ENCODE peak calls at places on chromosomes 2 and 18, in eight cellular contexts. One of them, this sample, is unnamed.

GRCh38 chr2:193502363-193503035 is 1307.8 kb upstream of the TMEFF2 start:
- DNase-seq in uterus: no peak
- DNase-seq in IMR-90: no peak
- DNase-seq in fibroblast of lung: no peak
- DNase-seq in lower lobe of right lung: no peak
- DNase-seq in MM.1S: no peak
- DNase-seq in mammary epithelial cell: no peak
- DNase-seq in upper lobe of right lung: no peak
- DNase-seq in this sample: no peak

GRCh38 chr2:28413896-28414290 is 21.2 kb downstream of the FOSL2 start:
- DNase-seq in fibroblast of lung: no peak
- DNase-seq in upper lobe of right lung: no peak
- DNase-seq in mammary epithelial cell: no peak
- DNase-seq in IMR-90: no peak
- DNase-seq in uterus: no peak
- DNase-seq in MM.1S: no peak
- DNase-seq in lower lobe of right lung: no peak
- DNase-seq in this sample: no peak

GRCh38 chr2:101854877-101855276 is 136.9 kb upstream of the IL1R2 start:
- DNase-seq in lower lobe of right lung: no peak
- DNase-seq in mammary epithelial cell: no peak
- DNase-seq in upper lobe of right lung: no peak
- DNase-seq in uterus: no peak
- DNase-seq in IMR-90: no peak
- DNase-seq in fibroblast of lung: no peak
- DNase-seq in MM.1S: no peak
- DNase-seq in this sample: no peak

GRCh38 chr18:28095041-28095440 is 81.9 kb downstream of the CDH2 start:
- DNase-seq in fibroblast of lung: peak; percentile 86
- DNase-seq in uterus: no peak
- DNase-seq in upper lobe of right lung: no peak
- DNase-seq in lower lobe of right lung: no peak
- DNase-seq in MM.1S: no peak
- DNase-seq in mammary epithelial cell: peak; percentile 18
- DNase-seq in IMR-90: peak; percentile 77
- DNase-seq in this sample: no peak

GRCh38 chr2:231615058-231615671 is 22.5 kb downstream of the TEX44 start:
- DNase-seq in MM.1S: no peak
- DNase-seq in fibroblast of lung: no peak
- DNase-seq in lower lobe of right lung: no peak
- DNase-seq in IMR-90: no peak
- DNase-seq in upper lobe of right lung: no peak
- DNase-seq in mammary epithelial cell: no peak
- DNase-seq in uterus: no peak
- DNase-seq in this sample: no peak

GRCh38 chr2:54771166-54771565 is 47.7 kb downstream of the EML6 start:
- DNase-seq in lower lobe of right lung: no peak
- DNase-seq in mammary epithelial cell: peak; percentile 81
- DNase-seq in upper lobe of right lung: no peak
- DNase-seq in MM.1S: no peak
- DNase-seq in uterus: no peak
- DNase-seq in IMR-90: peak; percentile 44
- DNase-seq in fibroblast of lung: peak; percentile 68
- DNase-seq in this sample: peak; percentile 39

GRCh38 chr2:144596074-144596871 is 76.4 kb upstream of the ZEB2 start:
- DNase-seq in MM.1S: no peak
- DNase-seq in upper lobe of right lung: no peak
- DNase-seq in lower lobe of right lung: no peak
- DNase-seq in fibroblast of lung: peak; percentile 72
- DNase-seq in IMR-90: peak; percentile 69
- DNase-seq in uterus: no peak
- DNase-seq in mammary epithelial cell: peak; percentile 37
- DNase-seq in this sample: peak; percentile 55

GRCh38 chr2:563512-563911 is 113.7 kb downstream of the TMEM18 start:
- DNase-seq in lower lobe of right lung: no peak
- DNase-seq in uterus: no peak
- DNase-seq in mammary epithelial cell: no peak
- DNase-seq in fibroblast of lung: no peak
- DNase-seq in upper lobe of right lung: no peak
- DNase-seq in MM.1S: no peak
- DNase-seq in IMR-90: no peak
- DNase-seq in this sample: no peak

GRCh38 chr2:108958002-108958401 is 31.0 kb downstream of the EDAR start:
- DNase-seq in lower lobe of right lung: no peak
- DNase-seq in fibroblast of lung: no peak
- DNase-seq in MM.1S: no peak
- DNase-seq in uterus: no peak
- DNase-seq in mammary epithelial cell: no peak
- DNase-seq in IMR-90: no peak
- DNase-seq in upper lobe of right lung: no peak
- DNase-seq in this sample: no peak

GRCh38 chr2:186523781-186524180 is 37.7 kb downstream of the ZC3H15 start:
- DNase-seq in IMR-90: no peak
- DNase-seq in upper lobe of right lung: no peak
- DNase-seq in uterus: no peak
- DNase-seq in lower lobe of right lung: no peak
- DNase-seq in mammary epithelial cell: no peak
- DNase-seq in MM.1S: no peak
- DNase-seq in fibroblast of lung: no peak
- DNase-seq in this sample: no peak

GRCh38 chr18:63440219-63440618 is 17.9 kb upstream of the VPS4B start:
- DNase-seq in IMR-90: peak; percentile 11
- DNase-seq in MM.1S: no peak
- DNase-seq in uterus: no peak
- DNase-seq in lower lobe of right lung: no peak
- DNase-seq in upper lobe of right lung: no peak
- DNase-seq in mammary epithelial cell: peak; percentile 70
- DNase-seq in fibroblast of lung: no peak
- DNase-seq in this sample: no peak

GRCh38 chr18:50839996-50840395 is 20.2 kb upstream of the MRO start:
- DNase-seq in IMR-90: no peak
- DNase-seq in MM.1S: no peak
- DNase-seq in lower lobe of right lung: no peak
- DNase-seq in mammary epithelial cell: no peak
- DNase-seq in uterus: no peak
- DNase-seq in upper lobe of right lung: no peak
- DNase-seq in fibroblast of lung: no peak
- DNase-seq in this sample: no peak

GRCh38 chr2:223797073-223797472 is 40.3 kb downstream of the AP1S3 start:
- DNase-seq in IMR-90: peak; percentile 34
- DNase-seq in lower lobe of right lung: no peak
- DNase-seq in upper lobe of right lung: no peak
- DNase-seq in mammary epithelial cell: peak; percentile 99
- DNase-seq in MM.1S: no peak
- DNase-seq in uterus: no peak
- DNase-seq in fibroblast of lung: peak; percentile 88
- DNase-seq in this sample: no peak

GRCh38 chr2:12105180-12105579 is 358.7 kb downstream of the LPIN1 start:
- DNase-seq in IMR-90: no peak
- DNase-seq in fibroblast of lung: no peak
- DNase-seq in upper lobe of right lung: no peak
- DNase-seq in uterus: no peak
- DNase-seq in lower lobe of right lung: no peak
- DNase-seq in mammary epithelial cell: no peak
- DNase-seq in MM.1S: no peak
- DNase-seq in this sample: no peak

GRCh38 chr2:185475868-185476267 is 262.7 kb upstream of the FSIP2 start:
- DNase-seq in mammary epithelial cell: no peak
- DNase-seq in lower lobe of right lung: no peak
- DNase-seq in MM.1S: no peak
- DNase-seq in fibroblast of lung: no peak
- DNase-seq in IMR-90: no peak
- DNase-seq in upper lobe of right lung: no peak
- DNase-seq in uterus: no peak
- DNase-seq in this sample: no peak

GRCh38 chr2:176383100-176383499 is 113.9 kb downstream of the MTX2 start:
- DNase-seq in uterus: no peak
- DNase-seq in MM.1S: no peak
- DNase-seq in lower lobe of right lung: no peak
- DNase-seq in IMR-90: no peak
- DNase-seq in upper lobe of right lung: no peak
- DNase-seq in mammary epithelial cell: no peak
- DNase-seq in fibroblast of lung: no peak
- DNase-seq in this sample: no peak

GRCh38 chr2:176380341-176380740 is 111.1 kb downstream of the MTX2 start:
- DNase-seq in upper lobe of right lung: no peak
- DNase-seq in lower lobe of right lung: no peak
- DNase-seq in fibroblast of lung: no peak
- DNase-seq in MM.1S: no peak
- DNase-seq in uterus: no peak
- DNase-seq in mammary epithelial cell: no peak
- DNase-seq in IMR-90: no peak
- DNase-seq in this sample: no peak

GRCh38 chr2:176383836-176384442 is 114.7 kb downstream of the MTX2 start:
- DNase-seq in fibroblast of lung: no peak
- DNase-seq in upper lobe of right lung: no peak
- DNase-seq in lower lobe of right lung: no peak
- DNase-seq in uterus: no peak
- DNase-seq in MM.1S: no peak
- DNase-seq in mammary epithelial cell: no peak
- DNase-seq in IMR-90: no peak
- DNase-seq in this sample: no peak

DNA sequence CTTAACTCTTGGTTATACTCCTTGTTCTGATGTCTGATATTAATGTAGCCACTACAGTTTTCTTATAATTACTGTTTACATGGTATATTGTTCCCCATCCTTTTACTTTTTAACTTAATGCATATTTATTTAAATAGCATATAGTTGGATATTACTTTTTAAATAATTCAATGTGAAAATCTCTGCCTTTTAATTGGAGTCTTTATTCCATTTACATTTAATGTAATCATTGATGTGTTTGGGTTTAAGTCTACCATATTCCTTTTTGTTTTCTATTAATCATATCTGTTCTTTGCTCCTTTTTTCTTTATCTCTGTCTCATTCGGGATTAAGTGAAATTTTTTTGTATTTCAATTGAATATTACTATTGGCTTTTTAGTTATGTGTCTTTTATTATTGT is 109.1 kb downstream of the MTX2 start:
- DNase-seq in fibroblast of lung: no peak
- DNase-seq in IMR-90: no peak
- DNase-seq in uterus: no peak
- DNase-seq in MM.1S: no peak
- DNase-seq in upper lobe of right lung: no peak
- DNase-seq in mammary epithelial cell: no peak
- DNase-seq in lower lobe of right lung: no peak
- DNase-seq in this sample: no peak
- H3K27ac ChIP-seq in fibroblast of lung: no peak overlapping the region
- H3K27ac ChIP-seq in IMR-90: no peak overlapping the region
- H3K27ac ChIP-seq in uterus: no peak overlapping the region
- H3K27ac ChIP-seq in MM.1S: no peak overlapping the region
- H3K27ac ChIP-seq in upper lobe of right lung: no peak overlapping the region
- H3K27ac ChIP-seq in mammary epithelial cell: no peak overlapping the region
- H3K27ac ChIP-seq in lower lobe of right lung: no peak overlapping the region
- H3K27ac ChIP-seq in this sample: no peak overlapping the region

GRCh38 chr18:58662118-58662517 is 9.1 kb upstream of the MALT1 start:
- DNase-seq in MM.1S: no peak
- DNase-seq in fibroblast of lung: no peak
- DNase-seq in uterus: no peak
- DNase-seq in upper lobe of right lung: no peak
- DNase-seq in lower lobe of right lung: no peak
- DNase-seq in IMR-90: no peak
- DNase-seq in mammary epithelial cell: no peak
- DNase-seq in this sample: no peak
- H3K4me1 ChIP-seq in MM.1S: peaks cover 31% of the 10 kb centered on the region
- H3K4me1 ChIP-seq in fibroblast of lung: no peaks in the 10 kb centered on the region
- H3K4me1 ChIP-seq in uterus: no peaks in the 10 kb centered on the region
- H3K4me1 ChIP-seq in upper lobe of right lung: no peaks in the 10 kb centered on the region
- H3K4me1 ChIP-seq in lower lobe of right lung: peaks cover 8% of the 10 kb centered on the region
- H3K4me1 ChIP-seq in IMR-90: peaks cover 2% of the 10 kb centered on the region
- H3K4me1 ChIP-seq in mammary epithelial cell: peaks cover under 1% of the 10 kb centered on the region
- H3K4me1 ChIP-seq in this sample: peaks cover 17% of the 10 kb centered on the region

DNA sequence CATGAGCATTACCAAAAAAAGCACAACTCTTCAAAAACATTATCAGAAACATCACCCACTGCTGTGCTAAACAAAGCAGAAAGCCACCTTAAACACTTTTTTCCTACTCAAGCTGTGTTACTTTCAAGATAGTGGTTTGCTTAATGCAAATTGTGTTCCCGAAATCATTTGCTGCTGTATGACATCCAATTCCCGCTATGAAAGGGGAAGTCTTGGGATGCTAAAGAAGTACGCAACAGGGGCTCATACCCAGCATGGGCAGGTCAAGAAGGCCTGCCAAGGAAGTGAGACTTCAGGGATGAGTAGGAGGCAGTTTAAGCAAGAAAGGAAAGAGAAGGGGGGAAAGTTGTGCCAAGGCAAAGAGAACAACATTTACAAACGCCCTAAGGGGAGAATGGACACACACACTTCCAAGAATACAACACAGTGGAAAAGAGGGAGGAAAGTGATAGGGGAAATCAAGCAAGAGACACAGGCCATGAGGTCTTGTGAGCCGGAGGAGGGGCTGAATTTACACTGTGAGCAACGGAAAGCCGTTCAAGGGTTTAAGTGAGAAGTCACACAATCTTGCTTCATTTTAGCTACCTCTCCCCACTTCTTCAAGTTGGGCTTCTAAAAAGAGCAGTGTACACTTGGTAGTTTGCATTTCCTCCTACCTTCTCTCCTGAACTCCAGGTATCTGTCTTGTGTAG is 4.1 kb downstream of the PTPN2 start:
- DNase-seq in upper lobe of right lung: no peak
- DNase-seq in fibroblast of lung: no peak
- DNase-seq in IMR-90: no peak
- DNase-seq in uterus: no peak
- DNase-seq in mammary epithelial cell: no peak
- DNase-seq in MM.1S: no peak
- DNase-seq in lower lobe of right lung: no peak
- DNase-seq in this sample: no peak
- H3K27ac ChIP-seq in upper lobe of right lung: peak overlapping the region; percentile 63
- H3K27ac ChIP-seq in fibroblast of lung: no peak overlapping the region
- H3K27ac ChIP-seq in IMR-90: no peak overlapping the region
- H3K27ac ChIP-seq in uterus: no peak overlapping the region
- H3K27ac ChIP-seq in mammary epithelial cell: no peak overlapping the region
- H3K27ac ChIP-seq in MM.1S: no peak overlapping the region
- H3K27ac ChIP-seq in lower lobe of right lung: peak overlapping the region; percentile 70
- H3K27ac ChIP-seq in this sample: no peak overlapping the region

GRCh38 chr2:127453392-127454171 is 35.4 kb downstream of the PROC start:
- DNase-seq in upper lobe of right lung: no peak
- DNase-seq in IMR-90: no peak
- DNase-seq in uterus: no peak
- DNase-seq in MM.1S: no peak
- DNase-seq in mammary epithelial cell: no peak
- DNase-seq in fibroblast of lung: no peak
- DNase-seq in lower lobe of right lung: no peak
- DNase-seq in this sample: no peak

GRCh38 chr2:127453013-127453391 is 34.8 kb downstream of the PROC start:
- DNase-seq in MM.1S: no peak
- DNase-seq in uterus: no peak
- DNase-seq in fibroblast of lung: no peak
- DNase-seq in lower lobe of right lung: no peak
- DNase-seq in upper lobe of right lung: no peak
- DNase-seq in IMR-90: no peak
- DNase-seq in mammary epithelial cell: no peak
- DNase-seq in this sample: no peak

GRCh38 chr2:127454595-127455565 is 36.7 kb downstream of the PROC start:
- DNase-seq in mammary epithelial cell: no peak
- DNase-seq in MM.1S: no peak
- DNase-seq in uterus: no peak
- DNase-seq in lower lobe of right lung: no peak
- DNase-seq in IMR-90: no peak
- DNase-seq in upper lobe of right lung: no peak
- DNase-seq in fibroblast of lung: no peak
- DNase-seq in this sample: no peak

GRCh38 chr2:127456960-127457359 is 38.7 kb downstream of the PROC start:
- DNase-seq in uterus: no peak
- DNase-seq in MM.1S: no peak
- DNase-seq in IMR-90: no peak
- DNase-seq in lower lobe of right lung: no peak
- DNase-seq in fibroblast of lung: no peak
- DNase-seq in mammary epithelial cell: no peak
- DNase-seq in upper lobe of right lung: no peak
- DNase-seq in this sample: no peak

GRCh38 chr2:127455566-127456493 is 37.6 kb downstream of the PROC start:
- DNase-seq in upper lobe of right lung: no peak
- DNase-seq in mammary epithelial cell: no peak
- DNase-seq in fibroblast of lung: no peak
- DNase-seq in IMR-90: no peak
- DNase-seq in uterus: no peak
- DNase-seq in MM.1S: no peak
- DNase-seq in lower lobe of right lung: no peak
- DNase-seq in this sample: no peak
- H3K4me1 ChIP-seq in upper lobe of right lung: no peaks in the 10 kb centered on the region
- H3K4me1 ChIP-seq in mammary epithelial cell: no peaks in the 10 kb centered on the region
- H3K4me1 ChIP-seq in fibroblast of lung: no peaks in the 10 kb centered on the region
- H3K4me1 ChIP-seq in IMR-90: peaks cover 3% of the 10 kb centered on the region
- H3K4me1 ChIP-seq in uterus: no peaks in the 10 kb centered on the region
- H3K4me1 ChIP-seq in MM.1S: peaks cover 7% of the 10 kb centered on the region
- H3K4me1 ChIP-seq in lower lobe of right lung: no peaks in the 10 kb centered on the region
- H3K4me1 ChIP-seq in this sample: peaks cover 22% of the 10 kb centered on the region

This sample was measured in SJSA1.